ENCODE peak calls at places on chromosomes 16 and 17, in nine cellular contexts. S is mesendoderm, K is GM12865, W is H7, H is BJ, U is tibial nerve, M is MM.1S, O is cardiac fibroblast, V is thoracic aorta. T is an unnamed sample.
A peak's percentile ranks its signal among the peaks of the same experiment; 100 is the strongest.

GRCh38 chr17:55763856-55764255 is 13.0 kb downstream of the PCTP start:
- DNase-seq in O (peak; percentile 85), W (no peak), U (no peak), K (no peak), M (no peak), S (no peak), V (no peak), H (no peak), T (peak; percentile 14)

GRCh38 chr17:76700627-76701470 is 9.9 kb downstream of the MXRA7 start:
- DNase-seq in U (peak; percentile 54), H (peak; percentile 70), M (no peak), K (no peak), O (peak; percentile 92), W (peak; percentile 86), S (peak; percentile 46), V (peak; percentile 55), T (peak; percentile 85)

GRCh38 chr17:46193246-46193625 is at the start of gene KANSL1:
- DNase-seq in V (peak; percentile 41), O (peak; percentile 93), W (peak; percentile 98), U (peak; percentile 63), S (peak; percentile 97), M (peak; percentile 85), K (peak; percentile 97), H (no peak), T (peak; percentile 94)

GRCh38 chr16:57961538-57961937 is 9.4 kb downstream of the CNGB1 start:
- DNase-seq in S (no peak), K (no peak), V (no peak), H (no peak), O (no peak), M (no peak), W (no peak), U (no peak), T (no peak)

GRCh38 chr16:29230671-29231091 is 175.8 kb downstream of the NPIPB11 start:
- DNase-seq in U (peak; percentile 3), O (no peak), M (no peak), H (no peak), S (peak; percentile 28), K (no peak), V (no peak), W (peak; percentile 77), T (peak; percentile 6)

GRCh38 chr16:4733747-4734062 is 366 bp downstream of the ANKS3 start:
- DNase-seq in S (no peak), K (no peak), M (no peak), H (no peak), U (no peak), V (no peak), W (no peak), O (no peak), T (peak; percentile 6)

GRCh38 chr16:66152841-66153525 is 213.5 kb upstream of the CDH5 start:
- DNase-seq in M (no peak), U (no peak), W (no peak), V (no peak), O (peak; percentile 75), H (peak; percentile 65), K (peak; percentile 18), S (no peak), T (no peak)

GRCh38 chr16:69311533-69312388 is 611 bp downstream of the VPS4A start:
- DNase-seq in S (peak; percentile 74), H (no peak), V (no peak), U (no peak), K (peak; percentile 68), W (peak; percentile 88), O (peak; percentile 24), M (peak; percentile 50), T (peak; percentile 47)

GRCh38 chr17:63189930-63190329 is 223.9 kb downstream of the TANC2 start:
- DNase-seq in W (no peak), K (no peak), V (no peak), O (peak; percentile 36), H (no peak), M (no peak), S (no peak), U (no peak), T (peak; percentile 45)

GRCh38 chr17:47896672-47897490 is 845 bp downstream of the SP2 start:
- DNase-seq in S (no peak), M (no peak), K (no peak), U (no peak), H (no peak), W (no peak), O (no peak), V (no peak), T (peak; percentile 23)

GRCh38 chr16:76345093-76345735 is 68.0 kb downstream of the CNTNAP4 start:
- DNase-seq in H (no peak), K (no peak), W (no peak), S (peak; percentile 59), U (peak; percentile 66), V (no peak), M (no peak), O (peak; percentile 91), T (peak; percentile 6)

GRCh38 chr16:66159987-66160386 is 206.5 kb upstream of the CDH5 start:
- DNase-seq in M (no peak), V (no peak), O (peak; percentile 7), S (no peak), U (no peak), H (no peak), K (no peak), W (no peak), T (peak; percentile 6)

GRCh38 chr16:49921791-49922456 is 66.0 kb upstream of the ZNF423 start:
- DNase-seq in O (peak; percentile 68), H (no peak), S (peak; percentile 89), K (peak; percentile 67), M (peak; percentile 41), U (peak; percentile 57), W (peak; percentile 93), V (no peak), T (peak; percentile 3)

GRCh38 chr17:79835953-79836951 is 3.0 kb downstream of the CBX4 start:
- DNase-seq in W (peak; percentile 94), V (no peak), S (peak; percentile 99), U (no peak), H (no peak), K (no peak), O (no peak), M (no peak), T (peak; percentile 67)

GRCh38 chr17:6092182-6092922 is 22.2 kb downstream of the WSCD1 start:
- DNase-seq in V (no peak), M (no peak), S (no peak), H (no peak), K (no peak), U (no peak), W (no peak), O (no peak), T (no peak)

GRCh38 chr16:11403534-11403795 is 58.2 kb downstream of the RMI2 start:
- DNase-seq in U (no peak), O (no peak), V (no peak), W (no peak), K (no peak), S (no peak), M (no peak), H (no peak), T (no peak)

GRCh38 chr16:75491876-75492275 is 3.4 kb downstream of the CHST6 start:
- DNase-seq in U (no peak), M (no peak), H (no peak), S (peak; percentile 92), W (peak; percentile 76), V (no peak), O (no peak), K (peak; percentile 28), T (no peak)

DNA sequence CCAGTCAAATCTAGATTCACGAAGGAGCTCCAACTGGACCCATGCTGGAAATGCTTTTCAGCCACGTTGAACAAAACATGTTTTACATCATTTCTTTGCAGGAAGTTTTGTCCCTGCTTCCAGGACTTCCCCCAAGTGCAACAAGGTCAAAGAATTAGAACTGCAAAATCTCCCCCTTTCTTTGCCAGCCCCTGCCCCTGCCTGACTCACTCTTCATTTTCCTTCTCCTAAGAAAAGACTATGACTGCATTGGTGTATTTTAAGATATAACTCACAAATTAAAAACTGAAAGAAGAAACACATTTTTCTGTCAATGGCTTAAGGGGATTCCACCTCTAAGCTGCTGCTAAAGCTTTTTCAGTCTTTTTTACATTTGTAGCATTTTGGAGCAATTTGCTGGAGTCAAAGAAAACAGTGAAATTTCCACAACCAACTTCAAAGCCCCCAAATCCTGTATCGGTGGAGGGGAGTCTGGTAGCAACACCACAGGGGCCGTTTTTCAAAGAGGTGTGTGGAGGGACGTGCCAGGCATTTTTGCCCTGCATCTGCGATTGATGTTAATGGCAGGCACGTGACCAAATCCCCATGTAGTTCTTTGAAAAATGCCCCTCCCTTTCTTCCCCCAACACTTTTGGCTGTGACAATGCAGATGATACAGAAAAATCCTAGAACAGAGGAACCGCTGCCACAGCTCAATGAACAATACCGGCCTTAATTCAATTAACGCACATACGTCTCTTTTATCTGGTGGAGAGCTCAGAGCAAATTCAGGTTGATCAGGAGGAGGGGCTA is 28.6 kb downstream of the MAF start:
- DNase-seq in U (no peak), O (no peak), W (no peak), K (no peak), V (no peak), M (no peak), S (peak; percentile 30), H (no peak), T (no peak)
- H3K4me3 ChIP-seq in U (no peak overlapping the region), O (no peak overlapping the region), W (no peak overlapping the region), K (no peak overlapping the region), V (peak overlapping the region; percentile 36), M (no peak overlapping the region), S (no peak overlapping the region), H (no peak overlapping the region), T (no peak overlapping the region)

GRCh38 chr17:58338454-58338841 is 9.9 kb upstream of the TSPOAP1 start:
- DNase-seq in S (no peak), V (no peak), M (peak; percentile 32), W (no peak), H (no peak), K (no peak), O (no peak), U (no peak), T (no peak)
- H3K4me3 ChIP-seq in S (no peak overlapping the region), V (peak overlapping the region; percentile 30), M (peak overlapping the region; percentile 68), W (peak overlapping the region; percentile 4), H (no peak overlapping the region), K (peak overlapping the region; percentile 94), O (no peak overlapping the region), U (no peak overlapping the region), T (no peak overlapping the region)

GRCh38 chr16:3576211-3576610 is 992 bp downstream of the NLRC3 start:
- DNase-seq in K (peak; percentile 24), S (no peak), M (no peak), U (no peak), V (no peak), H (no peak), O (no peak), W (peak; percentile 45), T (no peak)
- H3K4me3 ChIP-seq in K (peak overlapping the region; percentile 79), S (no peak overlapping the region), M (no peak overlapping the region), U (no peak overlapping the region), V (peak overlapping the region; percentile 18), H (no peak overlapping the region), O (no peak overlapping the region), W (no peak overlapping the region), T (no peak overlapping the region)

GRCh38 chr17:59037960-59038359 is 68.7 kb downstream of the TRIM37 start:
- DNase-seq in M (no peak), V (no peak), W (no peak), K (no peak), U (no peak), H (no peak), O (no peak), S (no peak), T (no peak)
- H3K4me3 ChIP-seq in M (no peak overlapping the region), V (no peak overlapping the region), W (no peak overlapping the region), K (no peak overlapping the region), U (no peak overlapping the region), H (no peak overlapping the region), O (no peak overlapping the region), S (no peak overlapping the region), T (no peak overlapping the region)